ENCODE peak calls at places on chromosomes 3 and 15, in six cellular contexts. One of them, this sample, is unnamed.

GRCh38 chr3:20141841-20142240 is 44.2 kb downstream of the SGO1 start:
- DNase-seq in osteocyte: no peak
- DNase-seq in bronchial epithelial cell: no peak
- DNase-seq in tibial artery: peak
- DNase-seq in BJ: no peak
- DNase-seq in activated B cell treated with CpG ODN at 0.5 μM for 24 hours: no peak
- DNase-seq in this sample: no peak

GRCh38 chr3:196163687-196164493 is 47.3 kb downstream of the ZDHHC19 start:
- DNase-seq in BJ: no peak
- DNase-seq in osteocyte: no peak
- DNase-seq in tibial artery: no peak
- DNase-seq in activated B cell treated with CpG ODN at 0.5 μM for 24 hours: no peak
- DNase-seq in bronchial epithelial cell: no peak
- DNase-seq in this sample: no peak

GRCh38 chr15:96180062-96180745 is 150.3 kb upstream of the NR2F2 start:
- DNase-seq in tibial artery: no peak
- DNase-seq in bronchial epithelial cell: no peak
- DNase-seq in osteocyte: no peak
- DNase-seq in BJ: no peak
- DNase-seq in activated B cell treated with CpG ODN at 0.5 μM for 24 hours: no peak
- DNase-seq in this sample: no peak

GRCh38 chr15:31336943-31337295 is 10.3 kb downstream of the KLF13 start:
- DNase-seq in BJ: no peak
- DNase-seq in osteocyte: no peak
- DNase-seq in bronchial epithelial cell: no peak
- DNase-seq in tibial artery: no peak
- DNase-seq in activated B cell treated with CpG ODN at 0.5 μM for 24 hours: no peak
- DNase-seq in this sample: no peak

GRCh38 chr15:23035964-23036566 is 3.3 kb downstream of the TUBGCP5 start:
- DNase-seq in osteocyte: peak
- DNase-seq in bronchial epithelial cell: peak
- DNase-seq in tibial artery: no peak
- DNase-seq in activated B cell treated with CpG ODN at 0.5 μM for 24 hours: no peak
- DNase-seq in BJ: no peak
- DNase-seq in this sample: peak

GRCh38 chr3:171159024-171159821 is 132.7 kb upstream of the SLC2A2 start:
- DNase-seq in bronchial epithelial cell: no peak
- DNase-seq in BJ: no peak
- DNase-seq in activated B cell treated with CpG ODN at 0.5 μM for 24 hours: no peak
- DNase-seq in osteocyte: no peak
- DNase-seq in tibial artery: no peak
- DNase-seq in this sample: no peak

GRCh38 chr3:155354658-155355057 is 61.2 kb upstream of the STRIT1 start:
- DNase-seq in activated B cell treated with CpG ODN at 0.5 μM for 24 hours: no peak
- DNase-seq in BJ: no peak
- DNase-seq in bronchial epithelial cell: peak
- DNase-seq in tibial artery: no peak
- DNase-seq in osteocyte: no peak
- DNase-seq in this sample: no peak

GRCh38 chr15:97301166-97301565 is 659.3 kb upstream of the ARRDC4 start:
- DNase-seq in osteocyte: no peak
- DNase-seq in activated B cell treated with CpG ODN at 0.5 μM for 24 hours: no peak
- DNase-seq in tibial artery: no peak
- DNase-seq in BJ: no peak
- DNase-seq in bronchial epithelial cell: no peak
- DNase-seq in this sample: no peak

GRCh38 chr3:108100906-108101305 is 10.1 kb upstream of the CD47 start:
- DNase-seq in BJ: no peak
- DNase-seq in osteocyte: no peak
- DNase-seq in bronchial epithelial cell: no peak
- DNase-seq in activated B cell treated with CpG ODN at 0.5 μM for 24 hours: no peak
- DNase-seq in tibial artery: no peak
- DNase-seq in this sample: no peak

DNA sequence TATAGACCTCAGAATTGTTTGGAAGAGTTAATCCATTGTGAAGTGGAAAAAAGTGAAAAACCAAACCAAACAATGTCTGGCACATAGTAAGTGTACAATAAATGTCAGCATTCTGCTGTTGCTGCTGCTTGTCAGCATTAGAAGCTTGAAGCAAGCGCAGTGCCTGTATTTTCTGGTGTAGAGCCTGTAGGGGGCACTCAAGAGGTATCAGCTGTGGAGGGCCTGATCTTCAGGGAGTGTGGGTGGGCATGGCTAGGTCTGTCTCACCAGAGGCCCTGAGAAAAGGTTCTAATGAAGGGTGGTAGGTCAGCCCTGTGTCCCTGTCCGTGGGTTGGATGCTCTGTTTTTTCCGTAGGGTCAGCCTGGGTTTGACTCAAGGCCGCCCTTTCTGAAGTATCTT is 3.6 kb downstream of the ADAMTSL3 start:
- DNase-seq in activated B cell treated with CpG ODN at 0.5 μM for 24 hours: no peak
- DNase-seq in tibial artery: no peak
- DNase-seq in osteocyte: no peak
- DNase-seq in BJ: no peak
- DNase-seq in bronchial epithelial cell: no peak
- DNase-seq in this sample: no peak
- TF ChIP-seq CTCF in activated B cell treated with CpG ODN at 0.5 μM for 24 hours: no peak
- TF ChIP-seq CTCF in tibial artery: no peak
- TF ChIP-seq CTCF in osteocyte: no peak
- TF ChIP-seq CTCF in BJ: no peak
- TF ChIP-seq CTCF in bronchial epithelial cell: no peak
- TF ChIP-seq CTCF in this sample: no peak

GRCh38 chr3:138434276-138434874 is at the start of gene ESYT3:
- DNase-seq in BJ: no peak
- DNase-seq in activated B cell treated with CpG ODN at 0.5 μM for 24 hours: no peak
- DNase-seq in tibial artery: peak
- DNase-seq in osteocyte: no peak
- DNase-seq in bronchial epithelial cell: peak
- DNase-seq in this sample: peak

GRCh38 chr3:138437281-138437680 is 2.9 kb downstream of the ESYT3 start:
- DNase-seq in activated B cell treated with CpG ODN at 0.5 μM for 24 hours: no peak
- DNase-seq in osteocyte: no peak
- DNase-seq in tibial artery: no peak
- DNase-seq in BJ: no peak
- DNase-seq in bronchial epithelial cell: no peak
- DNase-seq in this sample: no peak

GRCh38 chr3:138434875-138435772 is 708 bp downstream of the ESYT3 start:
- DNase-seq in bronchial epithelial cell: no peak
- DNase-seq in BJ: no peak
- DNase-seq in osteocyte: no peak
- DNase-seq in tibial artery: no peak
- DNase-seq in activated B cell treated with CpG ODN at 0.5 μM for 24 hours: no peak
- DNase-seq in this sample: no peak

GRCh38 chr3:138433892-138434275 is 532 bp upstream of the ESYT3 start:
- DNase-seq in BJ: no peak
- DNase-seq in tibial artery: no peak
- DNase-seq in osteocyte: no peak
- DNase-seq in bronchial epithelial cell: no peak
- DNase-seq in activated B cell treated with CpG ODN at 0.5 μM for 24 hours: no peak
- DNase-seq in this sample: no peak

GRCh38 chr3:138435840-138436239 is 1.4 kb downstream of the ESYT3 start:
- DNase-seq in osteocyte: no peak
- DNase-seq in tibial artery: no peak
- DNase-seq in bronchial epithelial cell: no peak
- DNase-seq in activated B cell treated with CpG ODN at 0.5 μM for 24 hours: no peak
- DNase-seq in BJ: no peak
- DNase-seq in this sample: no peak
- TF ChIP-seq CTCF in osteocyte: no peak
- TF ChIP-seq CTCF in tibial artery: no peak
- TF ChIP-seq CTCF in bronchial epithelial cell: no peak
- TF ChIP-seq CTCF in activated B cell treated with CpG ODN at 0.5 μM for 24 hours: no peak
- TF ChIP-seq CTCF in BJ: no peak
- TF ChIP-seq CTCF in this sample: no peak

GRCh38 chr15:61115679-61116078 is 113.4 kb downstream of the RORA start:
- DNase-seq in osteocyte: no peak
- DNase-seq in tibial artery: peak
- DNase-seq in activated B cell treated with CpG ODN at 0.5 μM for 24 hours: no peak
- DNase-seq in BJ: no peak
- DNase-seq in bronchial epithelial cell: no peak
- DNase-seq in this sample: no peak

GRCh38 chr15:61119556-61119955 is 109.5 kb downstream of the RORA start:
- DNase-seq in activated B cell treated with CpG ODN at 0.5 μM for 24 hours: no peak
- DNase-seq in bronchial epithelial cell: no peak
- DNase-seq in BJ: no peak
- DNase-seq in tibial artery: no peak
- DNase-seq in osteocyte: no peak
- DNase-seq in this sample: no peak

GRCh38 chr15:61116830-61117229 is 112.3 kb downstream of the RORA start:
- DNase-seq in BJ: no peak
- DNase-seq in bronchial epithelial cell: no peak
- DNase-seq in osteocyte: no peak
- DNase-seq in tibial artery: no peak
- DNase-seq in activated B cell treated with CpG ODN at 0.5 μM for 24 hours: no peak
- DNase-seq in this sample: no peak

GRCh38 chr15:61115241-61115640 is 113.9 kb downstream of the RORA start:
- DNase-seq in activated B cell treated with CpG ODN at 0.5 μM for 24 hours: no peak
- DNase-seq in bronchial epithelial cell: no peak
- DNase-seq in osteocyte: no peak
- DNase-seq in BJ: peak
- DNase-seq in tibial artery: no peak
- DNase-seq in this sample: no peak

GRCh38 chr15:61118885-61119284 is 110.2 kb downstream of the RORA start:
- DNase-seq in osteocyte: no peak
- DNase-seq in activated B cell treated with CpG ODN at 0.5 μM for 24 hours: no peak
- DNase-seq in tibial artery: no peak
- DNase-seq in bronchial epithelial cell: no peak
- DNase-seq in BJ: no peak
- DNase-seq in this sample: peak
- TF ChIP-seq CTCF in osteocyte: peak
- TF ChIP-seq CTCF in activated B cell treated with CpG ODN at 0.5 μM for 24 hours: no peak
- TF ChIP-seq CTCF in tibial artery: no peak
- TF ChIP-seq CTCF in bronchial epithelial cell: peak
- TF ChIP-seq CTCF in BJ: no peak
- TF ChIP-seq CTCF in this sample: peak

DNA sequence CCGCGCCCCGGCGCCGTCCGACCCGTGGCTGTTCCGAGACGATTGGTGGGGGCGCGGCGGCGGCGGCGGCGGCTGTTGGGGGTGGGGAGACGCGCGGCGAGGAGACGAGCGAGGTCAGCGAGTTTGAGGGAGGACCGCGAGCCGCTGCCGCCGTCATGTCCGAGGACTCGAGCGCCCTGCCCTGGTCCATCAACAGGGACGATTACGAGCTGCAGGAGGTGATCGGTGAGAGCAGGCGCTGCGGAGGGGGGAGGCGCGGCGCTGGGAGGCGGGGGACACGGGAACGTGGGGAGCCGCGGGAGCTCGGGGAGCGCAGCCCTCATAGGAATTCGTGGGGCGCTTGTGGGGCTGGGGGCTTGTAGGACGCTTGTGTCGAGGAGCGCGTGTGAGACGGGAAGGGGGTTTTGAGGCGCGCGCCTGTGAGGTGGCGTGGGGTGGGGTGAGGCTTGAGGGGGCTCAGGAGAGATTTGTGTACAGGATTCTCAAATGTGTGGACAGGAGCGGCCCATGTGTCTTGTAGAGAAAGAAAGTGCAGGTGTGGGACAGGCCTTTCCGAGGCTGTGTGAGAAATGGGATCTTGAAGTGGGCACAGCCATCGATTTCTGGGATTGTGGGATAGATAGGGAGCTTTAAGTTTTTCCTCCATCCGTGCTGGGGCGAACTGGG is 518 bp downstream of the OXSR1 start:
- DNase-seq in bronchial epithelial cell: no peak
- DNase-seq in tibial artery: peak
- DNase-seq in BJ: no peak
- DNase-seq in osteocyte: no peak
- DNase-seq in activated B cell treated with CpG ODN at 0.5 μM for 24 hours: no peak
- DNase-seq in this sample: no peak
- TF ChIP-seq CTCF in bronchial epithelial cell: no peak
- TF ChIP-seq CTCF in tibial artery: no peak
- TF ChIP-seq CTCF in BJ: no peak
- TF ChIP-seq CTCF in osteocyte: no peak
- TF ChIP-seq CTCF in activated B cell treated with CpG ODN at 0.5 μM for 24 hours: no peak
- TF ChIP-seq CTCF in this sample: no peak

GRCh38 chr3:136988651-136989050 is 30.9 kb downstream of the IL20RB start:
- DNase-seq in BJ: no peak
- DNase-seq in bronchial epithelial cell: no peak
- DNase-seq in activated B cell treated with CpG ODN at 0.5 μM for 24 hours: no peak
- DNase-seq in tibial artery: no peak
- DNase-seq in osteocyte: no peak
- DNase-seq in this sample: no peak
- TF ChIP-seq CTCF in BJ: no peak
- TF ChIP-seq CTCF in bronchial epithelial cell: no peak
- TF ChIP-seq CTCF in activated B cell treated with CpG ODN at 0.5 μM for 24 hours: no peak
- TF ChIP-seq CTCF in tibial artery: no peak
- TF ChIP-seq CTCF in osteocyte: no peak
- TF ChIP-seq CTCF in this sample: no peak

GRCh38 chr3:58419782-58420512 is 13.7 kb downstream of the PDHB start:
- DNase-seq in BJ: no peak
- DNase-seq in tibial artery: peak
- DNase-seq in osteocyte: no peak
- DNase-seq in activated B cell treated with CpG ODN at 0.5 μM for 24 hours: no peak
- DNase-seq in bronchial epithelial cell: peak
- DNase-seq in this sample: no peak

GRCh38 chr3:58425782-58426181 is 7.8 kb downstream of the PDHB start:
- DNase-seq in BJ: no peak
- DNase-seq in tibial artery: no peak
- DNase-seq in bronchial epithelial cell: no peak
- DNase-seq in osteocyte: no peak
- DNase-seq in activated B cell treated with CpG ODN at 0.5 μM for 24 hours: no peak
- DNase-seq in this sample: no peak

GRCh38 chr3:58424613-58425012 is 9.0 kb downstream of the PDHB start:
- DNase-seq in tibial artery: no peak
- DNase-seq in activated B cell treated with CpG ODN at 0.5 μM for 24 hours: no peak
- DNase-seq in bronchial epithelial cell: no peak
- DNase-seq in BJ: no peak
- DNase-seq in osteocyte: no peak
- DNase-seq in this sample: no peak

GRCh38 chr3:58421004-58421403 is 12.6 kb downstream of the PDHB start:
- DNase-seq in BJ: no peak
- DNase-seq in osteocyte: no peak
- DNase-seq in bronchial epithelial cell: no peak
- DNase-seq in tibial artery: no peak
- DNase-seq in activated B cell treated with CpG ODN at 0.5 μM for 24 hours: no peak
- DNase-seq in this sample: no peak

GRCh38 chr3:58422756-58423324 is 10.8 kb downstream of the PDHB start:
- DNase-seq in osteocyte: no peak
- DNase-seq in tibial artery: no peak
- DNase-seq in activated B cell treated with CpG ODN at 0.5 μM for 24 hours: no peak
- DNase-seq in bronchial epithelial cell: peak
- DNase-seq in BJ: no peak
- DNase-seq in this sample: no peak
- TF ChIP-seq CTCF in osteocyte: peak
- TF ChIP-seq CTCF in tibial artery: peak
- TF ChIP-seq CTCF in activated B cell treated with CpG ODN at 0.5 μM for 24 hours: no peak
- TF ChIP-seq CTCF in bronchial epithelial cell: peak
- TF ChIP-seq CTCF in BJ: peak
- TF ChIP-seq CTCF in this sample: no peak

GRCh38 chr15:76340802-76341365 is 4.3 kb downstream of the ISL2 start:
- DNase-seq in BJ: no peak
- DNase-seq in bronchial epithelial cell: no peak
- DNase-seq in osteocyte: peak
- DNase-seq in activated B cell treated with CpG ODN at 0.5 μM for 24 hours: peak
- DNase-seq in tibial artery: no peak
- DNase-seq in this sample: no peak
- TF ChIP-seq CTCF in BJ: peak
- TF ChIP-seq CTCF in bronchial epithelial cell: peak
- TF ChIP-seq CTCF in osteocyte: no peak
- TF ChIP-seq CTCF in activated B cell treated with CpG ODN at 0.5 μM for 24 hours: no peak
- TF ChIP-seq CTCF in tibial artery: no peak
- TF ChIP-seq CTCF in this sample: no peak